ENCODE peak calls at places on chromosomes 4 and X, in four cellular contexts. M is AG09309, G is lung, E is progenitor cell of endocrine pancreas. D is an unnamed sample.

GRCh38 chr4:147582386-147583077 is 34.7 kb upstream of the TMEM184C start:
- DNase-seq in M (no peak), E (no peak), G (no peak), D (no peak)

GRCh38 chr4:182470215-182470614 is 227.0 kb downstream of the TENM3 start:
- DNase-seq in E (no peak), G (no peak), M (no peak), D (no peak)

GRCh38 chrX:124842205-124842604 is 477.5 kb upstream of the TEX13C start:
- DNase-seq in M (no peak), G (no peak), E (no peak), D (no peak)

GRCh38 chrX:23787745-23788118 is 4.8 kb downstream of the SAT1 start:
- DNase-seq in M (no peak), G (no peak), E (no peak), D (no peak)

GRCh38 chrX:22300130-22300529 is 27.4 kb downstream of the CBLL2 start:
- DNase-seq in G (no peak), E (no peak), M (peak), D (peak)

GRCh38 chrX:48958635-48959094 is 1.3 kb upstream of the OTUD5 start:
- DNase-seq in M (peak), E (no peak), G (no peak), D (no peak)

GRCh38 chr4:153931804-153932203 is 142.9 kb upstream of the SFRP2 start:
- DNase-seq in E (no peak), M (peak), G (no peak), D (no peak)

GRCh38 chr4:143225167-143225566 is 40.5 kb downstream of the USP38 start:
- DNase-seq in G (no peak), E (no peak), M (no peak), D (no peak)

GRCh38 chrX:103722505-103722904 is 11.8 kb downstream of the TMEM31 start:
- DNase-seq in E (no peak), M (no peak), G (no peak), D (no peak)

GRCh38 chr4:165404080-165404479 is 25.3 kb downstream of the CPE start:
- DNase-seq in E (no peak), M (no peak), G (no peak), D (no peak)

GRCh38 chr4:106478152-106478551 is 109.6 kb upstream of the GIMD1 start:
- DNase-seq in E (no peak), M (no peak), G (no peak), D (no peak)

GRCh38 chrX:136204571-136204970 is 46.6 kb downstream of the MAP7D3 start:
- DNase-seq in M (no peak), E (no peak), G (peak), D (no peak)

GRCh38 chrX:41245641-41246040 is 88.3 kb upstream of the DDX3X start:
- DNase-seq in M (no peak), G (no peak), E (no peak), D (no peak)

GRCh38 chr4:175394213-175394612 is 417.9 kb downstream of the GPM6A start:
- DNase-seq in E (no peak), G (no peak), M (no peak), D (no peak)

GRCh38 chr4:99052902-99053301 is 35.7 kb downstream of the ADH5 start:
- DNase-seq in G (no peak), M (no peak), E (no peak), D (no peak)

GRCh38 chr4:122086338-122086737 is 65.8 kb upstream of the BLTP1 start:
- DNase-seq in M (no peak), G (peak), E (no peak), D (no peak)

GRCh38 chrX:74119016-74119910 is 184.7 kb upstream of the ZCCHC13 start:
- DNase-seq in E (no peak), G (no peak), M (no peak), D (no peak)

GRCh38 chr4:188941524-188942109 is 802.4 kb downstream of the TRIML1 start:
- DNase-seq in G (no peak), M (peak), E (no peak), D (peak)

GRCh38 chr4:133594246-133595207 is 445.4 kb downstream of the PCDH10 start:
- DNase-seq in E (no peak), M (no peak), G (no peak), D (no peak)

GRCh38 chrX:104712515-104712914 is 146.5 kb downstream of the IL1RAPL2 start:
- DNase-seq in M (no peak), E (no peak), G (no peak), D (no peak)

GRCh38 chr4:169183581-169183980 is 87.2 kb downstream of the SH3RF1 start:
- DNase-seq in G (no peak), M (no peak), E (no peak), D (no peak)

GRCh38 chr4:140237616-140238352 is 83.8 kb upstream of the MAML3 start:
- DNase-seq in E (no peak), G (peak), M (peak), D (no peak)

GRCh38 chrX:126551725-126552312 is 795 bp downstream of the DCAF12L1 start:
- DNase-seq in G (no peak), M (no peak), E (no peak), D (no peak)

GRCh38 chr4:168648929-168649328 is 152.1 kb downstream of the PALLD start:
- DNase-seq in M (no peak), E (no peak), G (no peak), D (peak)

GRCh38 chr4:181819951-181820350 is 423.3 kb upstream of the TENM3 start:
- DNase-seq in E (no peak), M (no peak), G (no peak), D (no peak)

GRCh38 chr4:16056681-16057400 is 27.0 kb downstream of the PROM1 start:
- DNase-seq in E (no peak), M (no peak), G (no peak), D (no peak)

GRCh38 chr4:87030606-87031441 is 96.0 kb downstream of the AFF1 start:
- DNase-seq in M (no peak), G (no peak), E (no peak), D (no peak)

GRCh38 chr4:140019619-140020367 is 134.2 kb downstream of the MAML3 start:
- DNase-seq in E (no peak), M (no peak), G (no peak), D (no peak)

D was measured in NCI-H460.